ENCODE peak calls at places on chromosome 13, in nine cellular contexts. S is omental fat pad; Y is astrocyte; W is B cell; Z is heart right ventricle; A is testis; J is CD4-positive, alpha-beta T cell; V is endodermal cell; P is MCF 10A. O is an unnamed sample.

GRCh38 chr13:22175211-22175610 is 504.3 kb downstream of the FGF9 start:
- DNase-seq in S (no peak), Y (no peak), W (no peak), Z (no peak), A (peak), J (no peak), V (no peak), P (no peak), O (no peak)

GRCh38 chr13:96967248-96967745 is 27.0 kb downstream of the OXGR1 start:
- DNase-seq in S (no peak), Y (no peak), W (no peak), Z (no peak), A (no peak), J (no peak), V (peak), P (peak), O (no peak)

GRCh38 chr13:43390101-43390500 is 366.7 kb downstream of the DNAJC15 start:
- DNase-seq in S (no peak), Y (no peak), W (no peak), Z (no peak), A (no peak), J (no peak), V (no peak), P (no peak), O (no peak)

GRCh38 chr13:73922728-73923393 is 211.3 kb downstream of the KLF12 start:
- DNase-seq in S (no peak), Y (peak), W (no peak), Z (no peak), A (no peak), J (no peak), V (no peak), P (no peak), O (no peak)

GRCh38 chr13:66492479-66492878 is 737.7 kb downstream of the PCDH9 start:
- DNase-seq in S (no peak), Y (no peak), W (no peak), Z (no peak), A (peak), J (no peak), V (peak), P (peak), O (no peak)

GRCh38 chr13:70339738-70340137 is 231.5 kb upstream of the KLHL1 start:
- DNase-seq in S (no peak), Y (no peak), W (no peak), Z (no peak), A (peak), J (no peak), V (peak), P (peak), O (no peak)

GRCh38 chr13:32409561-32410440 is 18.1 kb downstream of the N4BP2L1 start:
- DNase-seq in S (no peak), Y (peak), W (no peak), Z (peak), A (peak), J (no peak), V (peak), P (no peak), O (no peak)

GRCh38 chr13:46386996-46387851 is at the start of gene RUBCNL:
- DNase-seq in S (no peak), Y (no peak), W (peak), Z (no peak), A (peak), J (no peak), V (peak), P (peak), O (peak)

GRCh38 chr13:60338754-60339153 is 58.3 kb upstream of the TDRD3 start:
- DNase-seq in S (no peak), Y (no peak), W (no peak), Z (no peak), A (no peak), J (no peak), V (no peak), P (no peak), O (no peak)

GRCh38 chr13:50969691-50970090 is 60.1 kb downstream of the RNASEH2B start:
- DNase-seq in S (no peak), Y (no peak), W (no peak), Z (no peak), A (no peak), J (no peak), V (peak), P (peak), O (no peak)

GRCh38 chr13:49585220-49586157 is at the start of gene RCBTB1:
- DNase-seq in S (peak), Y (peak), W (peak), Z (peak), A (peak), J (peak), V (peak), P (peak), O (peak)

GRCh38 chr13:73945871-73946270 is 188.3 kb downstream of the KLF12 start:
- DNase-seq in S (no peak), Y (peak), W (no peak), Z (peak), A (no peak), J (no peak), V (peak), P (no peak), O (no peak)

GRCh38 chr13:89936256-89936655 is 1411.2 kb upstream of the MIR17HG start:
- DNase-seq in S (no peak), Y (no peak), W (no peak), Z (no peak), A (no peak), J (no peak), V (no peak), P (no peak), O (no peak)

GRCh38 chr13:32115069-32115468 is 83.5 kb downstream of the FRY start:
- DNase-seq in S (no peak), Y (no peak), W (peak), Z (no peak), A (no peak), J (no peak), V (no peak), P (no peak), O (no peak)

GRCh38 chr13:40206241-40207109 is 460.0 kb downstream of the FOXO1 start:
- DNase-seq in S (no peak), Y (peak), W (peak), Z (no peak), A (no peak), J (peak), V (no peak), P (peak), O (peak)

GRCh38 chr13:26132756-26133155 is 80.9 kb upstream of the SHISA2 start:
- DNase-seq in S (no peak), Y (peak), W (no peak), Z (no peak), A (peak), J (no peak), V (no peak), P (peak), O (no peak)

GRCh38 chr13:47480941-47481340 is 520.1 kb downstream of the SUCLA2 start:
- DNase-seq in S (no peak), Y (no peak), W (no peak), Z (no peak), A (no peak), J (no peak), V (no peak), P (no peak), O (no peak)

GRCh38 chr13:37132211-37132610 is 26.7 kb upstream of the CSNK1A1L start:
- DNase-seq in S (no peak), Y (peak), W (no peak), Z (no peak), A (no peak), J (no peak), V (no peak), P (no peak), O (no peak)

GRCh38 chr13:79289557-79289956 is 116.5 kb downstream of the RBM26 start:
- DNase-seq in S (no peak), Y (no peak), W (no peak), Z (no peak), A (no peak), J (no peak), V (no peak), P (no peak), O (no peak)

GRCh38 chr13:78520425-78520824 is 82.9 kb downstream of the POU4F1 start:
- DNase-seq in S (no peak), Y (no peak), W (no peak), Z (no peak), A (no peak), J (no peak), V (no peak), P (no peak), O (no peak)

GRCh38 chr13:67230243-67230773 is at the start of gene PCDH9:
- DNase-seq in S (peak), Y (peak), W (peak), Z (peak), A (peak), J (peak), V (peak), P (peak), O (peak)

GRCh38 chr13:75123428-75123827 is 358.5 kb downstream of the TBC1D4 start:
- DNase-seq in S (no peak), Y (no peak), W (no peak), Z (no peak), A (no peak), J (no peak), V (no peak), P (no peak), O (no peak)

GRCh38 chr13:51785592-51786424 is 18.2 kb downstream of the DHRS12 start:
- DNase-seq in S (no peak), Y (peak), W (no peak), Z (peak), A (peak), J (no peak), V (peak), P (no peak), O (no peak)

GRCh38 chr13:30757026-30757425 is 21.7 kb downstream of the ALOX5AP start:
- DNase-seq in S (no peak), Y (no peak), W (no peak), Z (no peak), A (no peak), J (no peak), V (peak), P (no peak), O (no peak)

GRCh38 chr13:100069278-100069677 is 19.6 kb upstream of the PCCA start:
- DNase-seq in S (no peak), Y (no peak), W (no peak), Z (no peak), A (no peak), J (no peak), V (no peak), P (peak), O (no peak)

GRCh38 chr13:26220575-26220974 is 1.5 kb downstream of the RNF6 start:
- DNase-seq in S (no peak), Y (peak), W (no peak), Z (no peak), A (no peak), J (no peak), V (no peak), P (peak), O (no peak)

GRCh38 chr13:42997381-42997780 is 5.3 kb upstream of the EPSTI1 start:
- DNase-seq in S (no peak), Y (no peak), W (no peak), Z (no peak), A (no peak), J (no peak), V (no peak), P (no peak), O (peak)

GRCh38 chr13:114068723-114069322 is 63.6 kb downstream of the RASA3 start:
- DNase-seq in S (no peak), Y (peak), W (no peak), Z (no peak), A (no peak), J (no peak), V (no peak), P (peak), O (no peak)

GRCh38 chr13:86725105-86725504 is 925.9 kb upstream of the SLITRK6 start:
- DNase-seq in S (no peak), Y (no peak), W (no peak), Z (no peak), A (no peak), J (no peak), V (peak), P (no peak), O (no peak)
- TF ChIP-seq CTCF in S (no peak), Y (no peak), W (no peak), Z (no peak), A (no peak), J (no peak), V (peak), P (no peak), O (no peak)

GRCh38 chr13:28313579-28313978 is 175.2 kb downstream of the PAN3 start:
- DNase-seq in S (no peak), Y (no peak), W (no peak), Z (no peak), A (no peak), J (no peak), V (peak), P (no peak), O (peak)
- TF ChIP-seq CTCF in S (no peak), Y (peak), W (no peak), Z (peak), A (no peak), J (no peak), V (peak), P (no peak), O (peak)

DNA sequence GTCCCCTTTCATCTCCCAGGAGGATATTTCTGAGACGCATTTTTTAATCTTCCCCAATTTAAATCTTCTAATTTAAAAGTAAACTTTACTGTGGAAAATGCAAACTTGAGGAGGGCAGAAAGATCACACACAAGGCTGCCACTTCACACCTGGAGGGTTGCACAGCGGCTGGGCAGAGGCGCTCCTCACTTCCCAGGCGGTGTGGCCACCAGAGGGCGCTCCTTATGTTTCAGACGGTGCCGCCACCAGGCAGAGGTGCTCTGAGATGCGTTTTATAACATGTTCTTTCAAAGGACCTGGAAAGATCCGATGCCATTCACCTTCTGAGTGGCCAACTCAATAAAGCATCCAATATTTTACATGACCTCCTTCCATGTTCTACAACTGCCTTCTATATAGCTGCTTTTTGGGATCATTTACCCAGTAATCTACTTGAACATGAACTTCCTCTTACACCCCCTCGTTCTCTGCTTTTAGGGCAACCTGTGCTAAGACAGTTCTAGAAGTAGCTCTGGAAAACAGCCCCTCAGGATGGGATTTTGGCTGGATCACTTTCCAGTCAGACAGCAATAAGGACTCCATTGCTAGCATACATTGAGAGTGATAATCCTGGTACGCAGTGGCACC is 14.8 kb upstream of the MTUS2 start:
- DNase-seq in S (no peak), Y (no peak), W (no peak), Z (peak), A (peak), J (no peak), V (peak), P (peak), O (no peak)
- TF ChIP-seq CTCF in S (no peak), Y (no peak), W (peak), Z (peak), A (peak), J (peak), V (peak), P (peak), O (peak)

DNA sequence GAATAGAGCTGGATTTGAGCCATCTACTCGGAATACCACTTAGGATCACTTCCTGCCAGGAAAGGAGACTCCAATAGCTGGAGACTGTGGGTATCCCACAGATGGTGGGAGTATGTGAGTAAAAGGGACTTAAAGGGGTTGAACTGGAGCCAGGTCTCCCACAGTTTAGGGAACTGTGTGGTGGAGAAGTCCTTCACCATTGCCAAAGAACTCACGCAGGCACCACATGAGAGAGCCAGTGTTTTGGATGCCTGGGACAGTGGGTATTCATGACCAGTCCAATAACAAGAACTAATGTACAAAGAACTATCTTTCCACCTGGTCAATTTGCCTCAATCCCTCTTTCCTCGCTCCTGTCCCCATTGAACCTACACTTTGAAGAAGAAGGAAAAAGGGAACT is 24.4 kb upstream of the MYCBP2 start:
- DNase-seq in S (no peak), Y (peak), W (no peak), Z (no peak), A (no peak), J (no peak), V (no peak), P (no peak), O (no peak)
- TF ChIP-seq CTCF in S (no peak), Y (no peak), W (no peak), Z (no peak), A (no peak), J (no peak), V (no peak), P (no peak), O (no peak)